ENCODE peak calls at places on chromosome 10, in nine cellular contexts. O is fibroblast of the aortic adventitia, L is AG09309, P is choroid plexus epithelial cell, K is upper lobe of left lung, Z is breast epithelium, X is neural crest cell, W is HFFc6, A is mammary epithelial cell. I is an unnamed sample.

GRCh38 chr10:27745719-27746363 is at the start of gene MKX:
- DNase-seq in K (no peak), O (no peak), X (peak; percentile 70), A (peak; percentile 41), W (peak; percentile 55), Z (peak; percentile 56), P (no peak), L (no peak), I (no peak)

GRCh38 chr10:72310241-72310633 is 36.5 kb downstream of the DDIT4 start:
- DNase-seq in K (no peak), L (no peak), O (no peak), A (peak; percentile 82), W (no peak), X (no peak), P (peak; percentile 58), Z (no peak), I (no peak)

GRCh38 chr10:130036296-130037065 is 72.4 kb upstream of the EBF3 start:
- DNase-seq in Z (peak; percentile 42), A (no peak), X (no peak), O (no peak), K (peak; percentile 16), P (no peak), W (no peak), L (no peak), I (no peak)

GRCh38 chr10:29326299-29326698 is 37.4 kb downstream of the LYZL1 start:
- DNase-seq in P (no peak), W (no peak), O (no peak), A (no peak), X (no peak), Z (no peak), L (no peak), K (no peak), I (no peak)

GRCh38 chr10:5855979-5856700 is 33.6 kb downstream of the ANKRD16 start:
- DNase-seq in Z (no peak), O (no peak), K (no peak), W (no peak), L (no peak), P (no peak), A (no peak), X (no peak), I (no peak)

GRCh38 chr10:17872191-17873091 is 63.3 kb downstream of the MRC1 start:
- DNase-seq in L (no peak), W (peak; percentile 38), K (no peak), A (peak; percentile 8), Z (no peak), O (peak; percentile 51), P (peak; percentile 63), X (no peak), I (no peak)

GRCh38 chr10:50289196-50289595 is 37.9 kb upstream of the ASAH2 start:
- DNase-seq in A (no peak), X (no peak), K (no peak), P (no peak), Z (no peak), L (no peak), O (no peak), W (no peak), I (no peak)

GRCh38 chr10:60681103-60681502 is 97.2 kb upstream of the CDK1 start:
- DNase-seq in O (no peak), K (no peak), W (no peak), Z (no peak), P (no peak), A (no peak), L (no peak), X (no peak), I (no peak)

GRCh38 chr10:59907918-59908807 is 1.8 kb upstream of the CCDC6 start:
- DNase-seq in O (peak; percentile 91), X (peak; percentile 27), Z (no peak), P (peak; percentile 96), A (peak; percentile 71), W (peak; percentile 79), K (peak; percentile 81), L (peak; percentile 52), I (no peak)

GRCh38 chr10:31757374-31757773 is 171.3 kb downstream of the ARHGAP12 start:
- DNase-seq in X (no peak), A (no peak), W (no peak), L (no peak), O (peak; percentile 67), Z (no peak), P (no peak), K (no peak), I (no peak)

GRCh38 chr10:102627141-102627445 is 17.2 kb upstream of the TRIM8 start:
- DNase-seq in W (no peak), A (no peak), Z (no peak), O (no peak), P (no peak), L (no peak), K (no peak), X (no peak), I (no peak)

GRCh38 chr10:91043173-91043910 is 122.5 kb upstream of the ANKRD1 start:
- DNase-seq in L (peak; percentile 5), O (peak; percentile 50), P (peak; percentile 74), X (no peak), K (no peak), A (peak; percentile 12), Z (no peak), W (peak; percentile 19), I (no peak)

DNA sequence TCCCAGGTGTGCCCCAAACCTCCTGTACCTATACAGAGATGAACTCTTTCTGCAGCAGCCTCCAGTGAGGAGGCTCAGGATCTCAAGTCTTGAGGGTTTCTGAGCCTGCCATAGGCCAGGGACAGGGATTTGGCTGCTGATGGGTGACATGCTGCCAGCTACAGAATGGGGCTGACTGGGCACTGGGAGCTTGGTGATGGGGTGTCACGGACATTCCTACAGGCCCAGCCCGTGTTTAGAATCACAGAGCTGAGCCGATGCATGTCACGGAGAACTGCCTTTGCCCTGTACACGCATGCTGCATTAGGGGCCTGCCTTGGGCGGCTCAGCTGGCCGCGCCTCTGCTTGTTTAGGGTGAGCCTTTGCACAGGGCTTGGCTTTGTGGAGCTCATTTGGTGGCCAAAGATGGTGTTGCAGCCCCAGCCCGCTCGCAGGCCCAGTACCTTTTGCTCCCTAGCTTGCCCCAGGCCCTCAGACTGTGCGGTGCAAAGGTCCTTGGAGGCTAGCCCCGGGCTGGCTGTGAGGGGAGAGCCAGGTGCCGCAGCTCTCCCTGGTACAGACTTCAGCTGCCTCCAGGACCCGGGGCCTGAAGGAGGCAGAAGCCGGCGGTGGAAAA is 108.4 kb upstream of the BTBD16 start:
- DNase-seq in P (no peak), A (no peak), Z (no peak), K (no peak), O (no peak), L (no peak), X (peak; percentile 24), W (no peak), I (no peak)
- TF ChIP-seq CTCF in P (peak; percentile 22), A (no peak), Z (no peak), K (peak; percentile 8), O (no peak), L (no peak), X (peak; percentile 49), W (no peak), I (no peak)

GRCh38 chr10:282294-283139 is 147.3 kb downstream of the ZMYND11 start:
- DNase-seq in O (peak; percentile 29), P (peak; percentile 71), A (peak; percentile 56), K (no peak), Z (no peak), L (no peak), X (no peak), W (peak; percentile 62), I (no peak)

GRCh38 chr10:279232-279631 is 144.0 kb downstream of the ZMYND11 start:
- DNase-seq in L (no peak), A (no peak), W (no peak), O (no peak), K (no peak), Z (no peak), X (no peak), P (no peak), I (no peak)

GRCh38 chr10:278707-279106 is 143.5 kb downstream of the ZMYND11 start:
- DNase-seq in Z (no peak), O (no peak), P (no peak), L (no peak), X (no peak), A (no peak), W (no peak), K (no peak), I (no peak)

GRCh38 chr10:277963-278362 is 142.7 kb downstream of the ZMYND11 start:
- DNase-seq in O (no peak), K (no peak), P (no peak), X (no peak), A (no peak), W (no peak), Z (no peak), L (no peak), I (no peak)

DNA sequence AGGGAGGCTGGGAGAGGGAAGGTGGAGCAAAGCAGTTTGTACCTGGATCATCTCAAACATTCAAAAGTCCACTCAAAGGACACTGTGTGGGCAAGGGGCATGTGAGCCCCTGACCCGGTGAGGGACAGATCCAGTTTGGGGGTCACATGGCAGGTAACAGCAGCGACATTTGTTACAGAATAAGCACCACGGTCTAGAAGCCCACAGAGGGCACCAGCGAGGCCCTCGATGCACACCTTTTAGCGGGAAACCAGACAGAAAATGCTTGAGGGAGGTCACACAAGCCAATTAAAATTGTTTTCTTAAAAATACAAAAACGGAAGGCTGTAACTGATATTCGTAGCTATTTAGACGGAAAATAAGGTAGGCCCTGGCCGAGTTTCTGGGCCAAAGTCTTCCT is 144.4 kb downstream of the ZMYND11 start:
- DNase-seq in W (no peak), A (no peak), K (no peak), P (no peak), O (no peak), L (no peak), Z (no peak), X (no peak), I (no peak)
- TF ChIP-seq CTCF in W (no peak), A (no peak), K (no peak), P (no peak), O (no peak), L (no peak), Z (no peak), X (peak; percentile 28), I (no peak)

GRCh38 chr10:111139567-111139966 is 62.7 kb downstream of the ADRA2A start:
- DNase-seq in O (no peak), K (no peak), L (no peak), X (no peak), Z (no peak), A (no peak), W (no peak), P (no peak), I (no peak)
- TF ChIP-seq CTCF in O (no peak), K (no peak), L (no peak), X (no peak), Z (no peak), A (no peak), W (no peak), P (no peak), I (no peak)

DNA sequence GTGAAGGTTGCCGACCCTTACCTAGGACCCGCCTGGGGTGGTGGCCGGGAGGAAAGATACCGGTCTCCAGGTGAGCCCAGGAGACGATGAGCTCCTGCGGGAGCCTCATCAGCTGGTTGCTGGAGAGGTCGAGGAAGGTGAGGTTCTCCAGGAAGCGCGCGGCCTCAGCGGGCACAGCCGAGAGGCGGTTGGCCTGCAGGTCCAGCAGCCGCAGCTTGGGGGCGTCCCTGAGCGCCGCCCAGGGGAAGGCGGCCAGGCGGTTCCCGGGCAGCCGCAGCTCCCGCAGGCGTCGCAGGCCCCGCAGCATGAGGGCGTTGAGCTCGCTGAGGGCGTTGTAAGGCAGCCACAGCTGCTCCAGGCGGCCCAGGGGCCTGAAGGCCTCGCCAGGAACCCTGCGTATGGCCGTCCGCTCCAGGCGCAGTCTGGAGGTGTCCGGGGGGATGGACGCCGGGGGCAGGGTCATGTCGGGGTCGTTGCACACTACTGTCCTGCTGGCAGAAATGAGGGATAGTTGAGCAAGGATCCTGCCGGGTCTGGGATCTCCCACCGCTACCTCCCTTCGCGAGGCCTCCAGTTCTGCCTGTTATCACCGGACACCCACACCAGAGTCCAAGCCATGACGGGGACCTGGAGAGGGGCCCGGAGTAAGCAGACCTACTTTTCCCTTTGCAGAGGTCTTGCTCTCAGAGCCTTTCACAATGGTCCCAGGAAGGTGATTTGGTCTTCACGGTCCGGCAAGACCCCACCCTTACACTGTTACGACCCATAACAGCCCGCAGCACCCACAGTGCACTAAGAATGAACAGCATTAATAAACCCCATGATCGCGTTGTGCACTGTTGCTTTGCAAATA is 3.9 kb downstream of the LRIT1 start:
- DNase-seq in P (no peak), L (no peak), Z (no peak), X (no peak), A (no peak), K (no peak), W (no peak), O (no peak), I (peak; percentile 75)
- TF ChIP-seq CTCF in P (peak; percentile 12), L (no peak), Z (no peak), X (peak; percentile 42), A (no peak), K (no peak), W (peak; percentile 22), O (no peak), I (no peak)

I was measured in suprapubic skin.